ENCODE peak calls at places on chromosomes 4 and X, in six cellular contexts. X is nephron progenitor cell, H is psoas muscle, N is neural crest cell, J is HFFc6, V is ovary. Q is an unnamed sample.

GRCh38 chrX:72142094-72142843 is 10.6 kb upstream of the RTL5 start:
- DNase-seq in X (no peak), H (no peak), N (peak; percentile 23), J (no peak), V (no peak), Q (no peak)

GRCh38 chr4:96103086-96103485 is 263.2 kb downstream of the PDHA2 start:
- DNase-seq in X (no peak), H (no peak), N (no peak), J (no peak), V (no peak), Q (no peak)

GRCh38 chrX:107676559-107677378 is 48.5 kb downstream of the PRPS1 start:
- DNase-seq in X (peak; percentile 61), H (peak; percentile 93), N (no peak), J (peak; percentile 85), V (peak; percentile 83), Q (peak; percentile 61)

GRCh38 chrX:129496625-129497024 is 26.7 kb downstream of the SMARCA1 start:
- DNase-seq in X (no peak), H (no peak), N (no peak), J (peak; percentile 11), V (no peak), Q (no peak)

GRCh38 chrX:131987252-131987651 is 35.9 kb upstream of the STK26 start:
- DNase-seq in X (no peak), H (no peak), N (no peak), J (no peak), V (no peak), Q (no peak)

GRCh38 chr4:55765070-55765469 is 54.5 kb upstream of the EXOC1L start:
- DNase-seq in X (no peak), H (no peak), N (no peak), J (no peak), V (no peak), Q (no peak)

GRCh38 chrX:20382518-20383291 is 116.0 kb upstream of the RPS6KA3 start:
- DNase-seq in X (no peak), H (no peak), N (no peak), J (no peak), V (no peak), Q (no peak)

GRCh38 chrX:262391-262909 is 18.7 kb upstream of the PLCXD1 start:
- DNase-seq in X (no peak), H (peak; percentile 25), N (no peak), J (no peak), V (no peak), Q (no peak)

GRCh38 chr4:52852696-52853095 is 9.4 kb upstream of the RASL11B start:
- DNase-seq in X (no peak), H (no peak), N (no peak), J (peak; percentile 29), V (no peak), Q (no peak)

GRCh38 chr4:186900980-186901379 is 177.3 kb upstream of the FAT1 start:
- DNase-seq in X (no peak), H (no peak), N (no peak), J (no peak), V (no peak), Q (no peak)

DNA sequence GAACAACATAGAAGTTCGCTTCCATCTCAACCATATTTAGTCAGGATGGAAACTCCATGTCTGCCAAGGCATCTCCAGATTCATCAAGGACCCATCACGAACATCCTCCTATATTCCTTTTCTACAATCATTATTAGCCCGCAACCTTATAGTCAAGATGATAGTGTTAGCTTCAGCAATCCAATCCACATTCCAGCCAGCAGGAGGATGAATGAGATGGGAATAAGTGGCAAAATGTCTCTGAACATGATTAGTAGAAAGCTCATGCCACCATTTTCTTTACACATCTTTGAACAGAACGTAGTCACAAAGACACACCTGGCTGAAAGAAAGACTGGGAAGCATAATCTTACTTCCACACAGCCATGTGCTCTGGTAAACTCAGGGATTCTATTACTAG is 18.6 kb upstream of the NR0B1 start:
- DNase-seq in X (no peak), H (no peak), N (no peak), J (no peak), V (no peak), Q (no peak)
- TF ChIP-seq CTCF in X (no peak), H (no peak), N (peak; percentile 18), J (no peak), V (no peak), Q (no peak)

DNA sequence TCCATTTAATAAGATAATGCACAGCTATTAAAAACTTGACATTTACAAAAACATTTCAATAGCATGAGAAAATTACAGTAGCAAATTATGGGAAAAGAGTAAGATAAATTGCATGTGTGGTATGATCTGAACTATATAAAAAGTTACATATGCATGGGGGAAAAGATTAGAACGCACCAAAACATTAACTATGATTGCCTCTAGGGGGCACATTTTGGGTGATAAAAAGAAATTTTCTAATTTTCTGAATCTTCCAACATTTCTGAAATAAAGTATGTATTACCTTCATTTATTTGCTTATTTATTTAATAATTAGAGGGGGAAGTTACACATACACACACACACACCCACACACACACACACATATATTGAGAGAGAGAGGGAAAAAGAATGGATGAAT is 19.6 kb upstream of the KDM5C start:
- DNase-seq in X (no peak), H (no peak), N (no peak), J (no peak), V (no peak), Q (no peak)
- TF ChIP-seq CTCF in X (no peak), H (peak; percentile 4), N (peak; percentile 37), J (peak; percentile 69), V (no peak), Q (peak; percentile 36)

DNA sequence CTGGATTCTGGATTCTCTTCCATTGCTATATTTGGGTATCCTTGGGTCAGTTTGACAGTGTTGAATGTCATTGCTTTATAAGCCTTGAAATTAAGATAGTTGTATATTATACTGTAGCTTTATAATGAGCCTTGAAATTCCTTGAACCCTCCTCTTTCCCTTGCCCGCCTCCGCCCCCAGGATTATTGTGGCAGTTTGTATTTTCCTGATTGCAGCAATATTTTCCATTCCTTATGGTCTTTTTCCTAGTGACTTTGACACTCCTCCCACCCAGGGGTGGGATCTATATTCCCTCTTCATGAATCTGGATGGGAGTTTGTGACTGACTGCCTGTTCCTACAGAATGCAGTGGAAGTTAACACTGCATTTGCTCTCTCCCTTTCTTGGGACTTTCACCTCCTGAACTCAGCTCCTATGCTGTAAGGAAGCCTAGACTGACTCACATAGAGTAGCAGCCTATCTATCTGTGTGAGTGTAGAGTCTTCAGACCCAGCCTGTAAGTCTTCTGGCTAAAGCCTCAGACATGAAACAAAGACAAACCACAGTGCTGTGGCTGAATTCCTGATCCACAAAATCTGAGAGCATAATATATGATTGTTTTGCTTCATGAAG is 2.2 kb downstream of the FUNDC2 start:
- DNase-seq in X (no peak), H (no peak), N (no peak), J (no peak), V (no peak), Q (no peak)
- TF ChIP-seq CTCF in X (no peak), H (no peak), N (no peak), J (no peak), V (no peak), Q (no peak)

DNA sequence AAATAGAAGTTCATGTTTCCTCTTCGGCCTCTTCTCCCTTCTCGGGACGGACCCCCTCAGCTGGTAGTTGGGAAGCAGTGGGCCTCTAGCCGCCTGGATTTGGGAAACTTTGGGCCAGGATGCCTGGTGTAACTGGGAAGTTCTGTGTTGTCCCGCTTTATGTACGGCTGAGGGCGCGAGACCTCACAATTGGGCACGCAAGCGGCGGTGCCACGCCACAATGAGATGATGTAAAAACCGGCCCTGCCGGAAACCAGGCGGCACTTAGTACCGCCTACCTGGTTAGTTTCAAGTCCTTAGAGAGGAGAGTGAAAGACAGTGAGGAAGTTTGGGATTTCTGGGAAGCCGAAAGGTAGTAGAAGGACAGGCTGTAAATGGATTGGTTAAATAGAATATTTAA is at the start of gene CT83:
- DNase-seq in X (no peak), H (no peak), N (no peak), J (no peak), V (no peak), Q (no peak)
- TF ChIP-seq CTCF in X (no peak), H (no peak), N (no peak), J (no peak), V (no peak), Q (no peak)

DNA sequence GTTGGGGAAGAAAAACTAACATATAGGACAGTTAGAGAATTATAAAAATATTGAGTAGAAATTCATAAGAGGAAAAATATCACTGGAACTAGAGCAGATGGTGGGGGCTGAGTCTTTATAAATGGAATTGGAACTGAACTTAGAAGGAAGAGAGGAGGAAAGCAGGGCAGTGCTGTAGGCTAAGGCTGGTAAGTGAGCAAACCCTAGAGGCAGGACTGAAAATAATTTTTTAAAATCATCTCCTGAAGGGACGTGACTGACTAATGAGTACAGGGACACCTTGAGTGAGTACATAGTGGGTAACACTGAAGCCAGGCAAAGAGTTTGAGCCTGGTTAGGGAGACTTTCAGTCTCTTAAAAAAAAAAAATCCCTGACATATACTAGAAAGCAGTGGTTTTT is 63.3 kb downstream of the GALNT7 start:
- DNase-seq in X (no peak), H (no peak), N (no peak), J (no peak), V (no peak), Q (no peak)
- TF ChIP-seq CTCF in X (no peak), H (no peak), N (no peak), J (peak; percentile 34), V (no peak), Q (peak; percentile 20)